ENCODE peak calls at places on chromosomes 2 and 18, in eight cellular contexts. Z is AG10803, M is OCI-LY7, A is bronchial epithelial cell, B is Calu3, C is GM12865, H is AG09319, O is dorsolateral prefrontal cortex. V is an unnamed sample.

GRCh38 chr2:188695953-188696352 is 278.2 kb upstream of the COL3A1 start:
- DNase-seq in Z (peak), M (no peak), A (peak), B (no peak), C (no peak), H (peak), O (no peak), V (no peak)

GRCh38 chr2:241190291-241190981 is 2.0 kb downstream of the ANO7 start:
- DNase-seq in Z (no peak), M (no peak), A (no peak), B (no peak), C (no peak), H (no peak), O (no peak), V (no peak)

GRCh38 chr2:2762898-2763287 is 431.8 kb upstream of the MYT1L start:
- DNase-seq in Z (no peak), M (no peak), A (peak), B (no peak), C (no peak), H (no peak), O (no peak), V (no peak)

GRCh38 chr2:238692562-238692961 is 155.3 kb upstream of the TWIST2 start:
- DNase-seq in Z (no peak), M (no peak), A (no peak), B (no peak), C (no peak), H (no peak), O (no peak), V (no peak)

GRCh38 chr18:34222025-34222395 is 2.7 kb downstream of the NOL4 start:
- DNase-seq in Z (no peak), M (no peak), A (no peak), B (no peak), C (peak), H (no peak), O (peak), V (no peak)

GRCh38 chr2:1781291-1782080 is 37.2 kb upstream of the PXDN start:
- DNase-seq in Z (no peak), M (no peak), A (no peak), B (no peak), C (no peak), H (no peak), O (no peak), V (no peak)

GRCh38 chr2:52779446-52779845 is 988.2 kb upstream of the CHAC2 start:
- DNase-seq in Z (no peak), M (no peak), A (no peak), B (no peak), C (no peak), H (no peak), O (no peak), V (no peak)

GRCh38 chr2:240687045-240687740 is 4.5 kb upstream of the AQP12A start:
- DNase-seq in Z (no peak), M (no peak), A (no peak), B (no peak), C (no peak), H (no peak), O (no peak), V (no peak)

GRCh38 chr2:106159867-106160785 is 34.0 kb downstream of the UXS1 start:
- DNase-seq in Z (no peak), M (peak), A (no peak), B (no peak), C (no peak), H (no peak), O (peak), V (no peak)

GRCh38 chr2:179106342-179107178 is 56.6 kb upstream of the CCDC141 start:
- DNase-seq in Z (peak), M (no peak), A (peak), B (peak), C (peak), H (peak), O (peak), V (no peak)

GRCh38 chr18:56068030-56068671 is 480.2 kb upstream of the TCF4 start:
- DNase-seq in Z (peak), M (no peak), A (peak), B (no peak), C (no peak), H (no peak), O (no peak), V (no peak)

GRCh38 chr2:9481257-9481922 is 7.0 kb downstream of the IAH1 start:
- DNase-seq in Z (no peak), M (no peak), A (peak), B (no peak), C (no peak), H (no peak), O (no peak), V (no peak)

GRCh38 chr2:182631299-182631698 is 84.8 kb upstream of the DNAJC10 start:
- DNase-seq in Z (no peak), M (no peak), A (no peak), B (no peak), C (no peak), H (no peak), O (no peak), V (no peak)

GRCh38 chr2:120423167-120423943 is 77.4 kb downstream of the INHBB start:
- DNase-seq in Z (no peak), M (no peak), A (no peak), B (no peak), C (no peak), H (no peak), O (peak), V (no peak)

GRCh38 chr2:166627893-166628292 is 133.8 kb upstream of the SCN7A start:
- DNase-seq in Z (no peak), M (no peak), A (no peak), B (no peak), C (no peak), H (no peak), O (no peak), V (no peak)

GRCh38 chr18:50879302-50880107 is 587 bp downstream of the ME2 start:
- DNase-seq in Z (peak), M (peak), A (peak), B (peak), C (peak), H (no peak), O (peak), V (no peak)

GRCh38 chr2:116747103-116747502 is 1067.4 kb upstream of the DDX18 start:
- DNase-seq in Z (no peak), M (no peak), A (no peak), B (no peak), C (no peak), H (no peak), O (no peak), V (no peak)

GRCh38 chr2:23183733-23184132 is 201.2 kb upstream of the KLHL29 start:
- DNase-seq in Z (no peak), M (no peak), A (no peak), B (no peak), C (no peak), H (no peak), O (no peak), V (no peak)

GRCh38 chr2:240249423-240250149 is 109.1 kb upstream of the OTOS start:
- DNase-seq in Z (no peak), M (no peak), A (peak), B (no peak), C (no peak), H (no peak), O (no peak), V (peak)

GRCh38 chr2:144382848-144383247 is 137.1 kb downstream of the ZEB2 start:
- DNase-seq in Z (no peak), M (peak), A (no peak), B (no peak), C (peak), H (no peak), O (no peak), V (no peak)

GRCh38 chr2:114025030-114025429 is 135.1 kb downstream of the ACTR3 start:
- DNase-seq in Z (no peak), M (no peak), A (no peak), B (no peak), C (no peak), H (no peak), O (no peak), V (no peak)
- TF ChIP-seq CTCF in Z (no peak), M (no peak), A (no peak), B (no peak), C (peak), H (no peak), O (no peak), V (no peak)

DNA sequence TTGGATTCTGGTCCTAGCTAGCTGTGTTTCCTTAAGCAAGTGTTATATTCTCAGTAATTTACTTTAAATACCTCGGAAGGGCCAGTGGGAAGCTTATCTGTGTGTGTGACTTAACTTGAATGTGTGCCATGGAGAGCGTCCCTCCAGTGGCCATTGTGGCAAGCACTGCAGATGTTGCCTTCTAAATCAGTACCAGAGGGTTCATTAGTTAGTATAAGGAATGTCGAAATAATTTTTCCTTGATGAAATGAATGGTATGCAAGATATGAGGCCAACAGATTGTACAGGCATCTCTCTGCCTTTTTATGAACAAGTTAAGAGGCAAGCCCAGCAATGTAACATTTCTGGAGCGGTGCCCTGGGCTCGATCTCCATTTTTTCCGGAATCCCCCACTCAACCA is 52.0 kb downstream of the FBXO36 start:
- DNase-seq in Z (peak), M (no peak), A (peak), B (no peak), C (no peak), H (peak), O (no peak), V (no peak)
- TF ChIP-seq CTCF in Z (peak), M (no peak), A (peak), B (no peak), C (no peak), H (peak), O (no peak), V (no peak)

DNA sequence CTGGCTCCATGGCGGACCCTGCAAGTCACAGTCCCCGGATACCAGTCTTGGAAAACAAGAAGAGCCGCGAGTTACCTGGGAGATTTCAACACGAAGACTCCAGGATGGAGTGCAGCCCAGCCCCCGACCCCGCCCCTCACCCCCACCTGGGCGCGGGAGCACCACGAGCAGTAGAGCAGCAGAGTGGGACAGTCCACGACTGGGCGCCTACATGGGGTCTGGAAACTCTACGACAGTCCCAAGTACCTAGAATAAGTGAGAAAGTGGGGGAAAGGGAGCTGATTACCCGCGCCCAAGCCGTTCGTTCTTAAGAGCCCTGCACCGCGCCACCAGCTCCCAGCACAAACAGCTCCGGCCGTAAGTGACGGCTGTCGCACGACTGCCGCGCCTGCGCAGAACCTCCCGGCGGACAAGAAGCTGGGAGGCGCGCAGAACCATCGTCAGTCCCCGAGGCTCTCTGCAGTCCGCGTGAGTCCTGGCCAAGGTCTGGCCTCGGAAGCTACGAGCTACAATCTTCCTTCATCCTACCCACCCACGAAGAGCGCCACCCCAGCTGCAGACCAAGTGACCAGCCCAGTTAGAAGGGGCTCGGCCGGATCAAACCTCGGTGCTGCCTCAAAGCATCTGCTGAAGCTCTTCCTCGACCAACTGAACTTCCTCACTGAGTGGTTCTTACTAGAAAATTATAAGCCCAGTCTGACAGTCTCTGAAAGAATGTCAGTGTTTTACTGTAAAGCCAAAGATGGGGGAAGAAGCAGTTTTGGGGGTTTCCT is at the start of gene DPY30:
- DNase-seq in Z (peak), M (peak), A (peak), B (peak), C (peak), H (peak), O (peak), V (peak)
- TF ChIP-seq CTCF in Z (no peak), M (peak), A (no peak), B (no peak), C (peak), H (no peak), O (peak), V (no peak)

GRCh38 chr18:54222922-54223567 is 1.4 kb downstream of the MBD2 start:
- DNase-seq in Z (no peak), M (peak), A (no peak), B (peak), C (peak), H (no peak), O (no peak), V (no peak)
- TF ChIP-seq CTCF in Z (peak), M (peak), A (peak), B (no peak), C (peak), H (no peak), O (no peak), V (no peak)

DNA sequence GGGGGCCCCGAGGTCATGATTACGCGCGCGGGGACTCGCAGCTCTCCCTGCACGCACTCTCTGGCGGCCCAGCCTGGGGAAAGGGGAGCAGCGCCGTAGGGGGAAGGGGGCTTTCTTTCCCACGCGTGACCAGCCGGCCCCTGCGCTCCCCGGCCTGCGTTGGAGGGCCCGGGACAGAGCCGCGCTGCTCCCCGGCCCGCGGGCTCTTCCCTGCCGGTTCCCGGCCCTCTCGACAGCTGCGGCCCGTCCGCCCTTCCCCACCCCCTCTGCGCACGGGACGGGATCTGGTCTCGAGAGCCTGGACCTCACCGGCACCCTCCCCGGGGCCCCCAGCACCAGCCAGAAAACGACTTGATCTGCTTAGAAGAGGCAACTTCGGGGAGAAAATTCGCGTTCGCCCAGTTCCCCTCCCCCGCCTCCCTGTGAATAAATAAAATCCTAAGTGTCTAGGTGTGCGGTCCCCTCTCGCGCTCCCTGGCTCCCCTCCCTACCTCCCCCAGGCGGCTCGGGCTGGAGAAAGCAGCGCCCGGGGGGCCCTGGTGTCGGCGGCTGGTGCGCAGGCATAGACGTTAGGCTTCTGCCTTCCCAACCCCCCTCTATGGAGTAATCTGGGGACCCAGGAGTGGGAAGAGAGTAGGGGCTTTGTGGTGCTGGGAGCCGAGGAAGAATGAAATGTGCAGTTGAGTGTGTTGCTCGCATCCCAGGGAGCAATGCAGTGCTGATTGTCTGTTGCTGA is 793 bp upstream of the FIGN start:
- DNase-seq in Z (no peak), M (no peak), A (no peak), B (peak), C (no peak), H (no peak), O (peak), V (peak)
- TF ChIP-seq CTCF in Z (peak), M (no peak), A (peak), B (peak), C (no peak), H (peak), O (no peak), V (peak)

GRCh38 chr2:187424156-187424555 is 23.9 kb downstream of the CALCRL start:
- DNase-seq in Z (peak), M (no peak), A (peak), B (no peak), C (no peak), H (no peak), O (no peak), V (no peak)
- TF ChIP-seq CTCF in Z (no peak), M (no peak), A (no peak), B (no peak), C (no peak), H (no peak), O (no peak), V (no peak)

GRCh38 chr18:8424481-8424880 is 184.8 kb upstream of the RAB12 start:
- DNase-seq in Z (no peak), M (no peak), A (no peak), B (no peak), C (no peak), H (no peak), O (no peak), V (no peak)
- TF ChIP-seq CTCF in Z (no peak), M (no peak), A (no peak), B (no peak), C (no peak), H (no peak), O (no peak), V (no peak)

GRCh38 chr18:58045265-58046086 is 1.4 kb downstream of the NEDD4L start:
- DNase-seq in Z (no peak), M (no peak), A (peak), B (peak), C (peak), H (no peak), O (peak), V (peak)

GRCh38 chr18:58043452-58044369 is at the start of gene NEDD4L:
- DNase-seq in Z (peak), M (peak), A (peak), B (peak), C (peak), H (peak), O (peak), V (peak)

GRCh38 chr18:58046087-58046793 is 2.2 kb downstream of the NEDD4L start:
- DNase-seq in Z (no peak), M (no peak), A (peak), B (no peak), C (no peak), H (no peak), O (no peak), V (no peak)

GRCh38 chr18:58042826-58043362 is 1.1 kb upstream of the NEDD4L start:
- DNase-seq in Z (no peak), M (no peak), A (peak), B (no peak), C (peak), H (no peak), O (no peak), V (no peak)

GRCh38 chr18:58044370-58045264 is 591 bp downstream of the NEDD4L start:
- DNase-seq in Z (no peak), M (peak), A (peak), B (peak), C (peak), H (no peak), O (peak), V (peak)
- TF ChIP-seq CTCF in Z (no peak), M (no peak), A (peak), B (peak), C (no peak), H (no peak), O (no peak), V (peak)